ENCODE peak calls at places on chromosomes 2 and 18, in four cellular contexts. One of them, this sample, is unnamed.

GRCh38 chr2:191749181-191749540 is 71.2 kb downstream of the NABP1 start:
- DNase-seq in upper lobe of left lung: no peak
- DNase-seq in CD4-positive, alpha-beta memory T cell: no peak
- DNase-seq in AG09309: no peak
- DNase-seq in this sample: no peak

GRCh38 chr18:8609711-8610441 is 639 bp downstream of the RAB12 start:
- DNase-seq in upper lobe of left lung: no peak
- DNase-seq in CD4-positive, alpha-beta memory T cell: peak
- DNase-seq in AG09309: no peak
- DNase-seq in this sample: no peak

GRCh38 chr2:158753561-158754302 is 41.4 kb upstream of the DAPL1 start:
- DNase-seq in upper lobe of left lung: no peak
- DNase-seq in CD4-positive, alpha-beta memory T cell: peak
- DNase-seq in AG09309: peak
- DNase-seq in this sample: no peak

GRCh38 chr2:95179451-95179850 is 13.8 kb downstream of the ZNF2 start:
- DNase-seq in AG09309: no peak
- DNase-seq in upper lobe of left lung: no peak
- DNase-seq in CD4-positive, alpha-beta memory T cell: no peak
- DNase-seq in this sample: no peak

GRCh38 chr18:8224576-8224975 is 384.7 kb upstream of the RAB12 start:
- DNase-seq in CD4-positive, alpha-beta memory T cell: no peak
- DNase-seq in AG09309: no peak
- DNase-seq in upper lobe of left lung: no peak
- DNase-seq in this sample: no peak

GRCh38 chr18:36610258-36610657 is 218.5 kb downstream of the TPGS2 start:
- DNase-seq in AG09309: no peak
- DNase-seq in CD4-positive, alpha-beta memory T cell: no peak
- DNase-seq in upper lobe of left lung: no peak
- DNase-seq in this sample: no peak

GRCh38 chr2:79219383-79219988 is 59.9 kb upstream of the REG3A start:
- DNase-seq in CD4-positive, alpha-beta memory T cell: no peak
- DNase-seq in upper lobe of left lung: no peak
- DNase-seq in AG09309: peak
- DNase-seq in this sample: no peak

GRCh38 chr2:219404954-219405353 is 13.2 kb upstream of the DES start:
- DNase-seq in upper lobe of left lung: no peak
- DNase-seq in CD4-positive, alpha-beta memory T cell: no peak
- DNase-seq in AG09309: no peak
- DNase-seq in this sample: no peak

GRCh38 chr2:23487735-23488492 is 102.9 kb downstream of the KLHL29 start:
- DNase-seq in upper lobe of left lung: no peak
- DNase-seq in AG09309: peak
- DNase-seq in CD4-positive, alpha-beta memory T cell: no peak
- DNase-seq in this sample: peak

GRCh38 chr2:158686166-158686792 is 108.8 kb upstream of the DAPL1 start:
- DNase-seq in CD4-positive, alpha-beta memory T cell: no peak
- DNase-seq in AG09309: no peak
- DNase-seq in upper lobe of left lung: no peak
- DNase-seq in this sample: no peak

GRCh38 chr2:8438996-8439395 is 242.9 kb upstream of the ID2 start:
- DNase-seq in AG09309: no peak
- DNase-seq in upper lobe of left lung: no peak
- DNase-seq in CD4-positive, alpha-beta memory T cell: no peak
- DNase-seq in this sample: no peak

GRCh38 chr2:54673501-54673998 is 49.9 kb upstream of the EML6 start:
- DNase-seq in upper lobe of left lung: peak
- DNase-seq in CD4-positive, alpha-beta memory T cell: peak
- DNase-seq in AG09309: no peak
- DNase-seq in this sample: no peak

GRCh38 chr2:5230879-5231278 is 461.3 kb upstream of the SOX11 start:
- DNase-seq in CD4-positive, alpha-beta memory T cell: no peak
- DNase-seq in upper lobe of left lung: no peak
- DNase-seq in AG09309: no peak
- DNase-seq in this sample: no peak

GRCh38 chr2:109185801-109186570 is 57.0 kb downstream of the SH3RF3 start:
- DNase-seq in CD4-positive, alpha-beta memory T cell: no peak
- DNase-seq in AG09309: no peak
- DNase-seq in upper lobe of left lung: no peak
- DNase-seq in this sample: no peak

GRCh38 chr2:4938246-4938645 is 753.9 kb upstream of the SOX11 start:
- DNase-seq in upper lobe of left lung: no peak
- DNase-seq in CD4-positive, alpha-beta memory T cell: no peak
- DNase-seq in AG09309: no peak
- DNase-seq in this sample: no peak

GRCh38 chr2:200913654-200914053 is 24.5 kb downstream of the NIF3L1 start:
- DNase-seq in CD4-positive, alpha-beta memory T cell: no peak
- DNase-seq in AG09309: peak
- DNase-seq in upper lobe of left lung: no peak
- DNase-seq in this sample: peak

GRCh38 chr2:128306081-128306930 is 12.4 kb downstream of the HS6ST1 start:
- DNase-seq in CD4-positive, alpha-beta memory T cell: no peak
- DNase-seq in upper lobe of left lung: no peak
- DNase-seq in AG09309: peak
- DNase-seq in this sample: peak

GRCh38 chr2:28490558-28490957 is 5.3 kb upstream of the PLB1 start:
- DNase-seq in CD4-positive, alpha-beta memory T cell: no peak
- DNase-seq in AG09309: no peak
- DNase-seq in upper lobe of left lung: no peak
- DNase-seq in this sample: no peak
- H3K4me3 ChIP-seq in CD4-positive, alpha-beta memory T cell: no peak
- H3K4me3 ChIP-seq in AG09309: no peak
- H3K4me3 ChIP-seq in upper lobe of left lung: no peak
- H3K4me3 ChIP-seq in this sample: no peak

DNA sequence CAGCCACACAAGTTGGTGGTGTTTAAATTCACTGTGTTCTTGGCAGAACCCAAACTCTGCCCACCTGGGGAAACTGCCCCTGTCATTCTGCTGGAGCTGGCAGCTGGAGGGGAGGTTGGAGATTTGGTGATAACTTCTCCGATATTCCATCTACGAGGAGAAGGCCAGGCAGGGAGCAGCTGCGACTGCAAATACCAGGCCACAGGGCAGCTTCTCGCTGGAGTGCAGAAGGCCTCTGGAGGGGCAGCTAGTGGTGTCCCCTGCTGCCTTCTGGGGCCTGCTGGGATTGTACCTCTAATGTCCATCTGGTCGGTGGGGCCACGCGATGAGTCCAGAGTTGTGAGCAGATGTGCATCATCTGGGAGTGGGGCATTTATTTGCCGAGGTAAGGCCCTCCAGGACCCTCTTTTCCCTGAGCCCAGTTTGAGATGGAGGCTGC is 98.9 kb downstream of the ACKR3 start:
- DNase-seq in upper lobe of left lung: no peak
- DNase-seq in AG09309: no peak
- DNase-seq in CD4-positive, alpha-beta memory T cell: no peak
- DNase-seq in this sample: no peak
- H3K4me3 ChIP-seq in upper lobe of left lung: no peak
- H3K4me3 ChIP-seq in AG09309: no peak
- H3K4me3 ChIP-seq in CD4-positive, alpha-beta memory T cell: no peak
- H3K4me3 ChIP-seq in this sample: no peak

DNA sequence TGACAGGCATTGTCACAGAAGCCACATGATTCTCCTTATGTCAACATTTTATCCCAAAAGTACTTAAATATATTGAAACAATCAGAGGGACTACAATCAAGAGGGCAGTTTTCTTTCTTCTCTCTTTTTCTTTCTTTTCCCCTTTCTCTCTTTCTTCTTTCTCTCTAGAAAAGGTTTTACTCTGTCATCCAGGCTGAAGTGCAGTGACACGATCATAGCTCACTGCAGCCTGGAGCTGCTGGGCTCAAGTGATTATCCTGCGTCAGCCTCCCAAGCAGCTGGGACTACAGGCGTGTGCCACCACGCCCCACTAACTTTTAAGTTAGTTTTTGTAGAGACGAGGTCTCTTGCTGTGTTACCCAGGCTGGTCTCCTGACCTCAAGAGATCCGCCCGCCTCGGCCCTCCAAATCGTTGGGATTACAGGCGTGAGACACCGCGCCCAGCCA is 1.0 kb upstream of the PRKD3 start:
- DNase-seq in upper lobe of left lung: no peak
- DNase-seq in CD4-positive, alpha-beta memory T cell: no peak
- DNase-seq in AG09309: no peak
- DNase-seq in this sample: no peak
- H3K4me3 ChIP-seq in upper lobe of left lung: peak
- H3K4me3 ChIP-seq in CD4-positive, alpha-beta memory T cell: no peak
- H3K4me3 ChIP-seq in AG09309: peak
- H3K4me3 ChIP-seq in this sample: peak

DNA sequence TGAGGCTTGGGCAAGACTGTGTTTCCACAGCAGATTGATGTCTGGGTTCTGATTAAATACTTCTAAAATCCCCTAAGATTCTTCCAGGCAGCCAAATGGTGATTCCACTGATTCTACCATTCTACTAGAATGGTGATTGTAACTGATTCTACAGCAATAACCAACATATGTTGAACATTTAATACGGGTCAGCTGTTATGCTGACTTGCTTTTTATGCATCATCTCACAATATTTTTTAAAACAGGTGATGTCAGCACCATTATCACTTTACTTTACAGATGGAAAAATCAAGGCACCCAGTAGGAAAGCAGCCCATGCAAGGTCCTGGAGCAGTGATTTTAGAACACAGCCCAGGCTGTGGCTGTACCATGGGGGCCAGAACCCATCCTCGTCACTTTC is 37.5 kb downstream of the TIMM21 start:
- DNase-seq in upper lobe of left lung: no peak
- DNase-seq in AG09309: no peak
- DNase-seq in CD4-positive, alpha-beta memory T cell: no peak
- DNase-seq in this sample: no peak
- H3K4me3 ChIP-seq in upper lobe of left lung: no peak
- H3K4me3 ChIP-seq in AG09309: no peak
- H3K4me3 ChIP-seq in CD4-positive, alpha-beta memory T cell: no peak
- H3K4me3 ChIP-seq in this sample: no peak